ENCODE peak calls at places on chromosome 1, in five cellular contexts. One of them, this sample, is unnamed.
A peak's percentile ranks its signal among the peaks of the same experiment; 100 is the strongest.

GRCh38 chr1:8902765-8903164 is 24.3 kb upstream of the ENO1 start:
- DNase-seq in CD8-positive, alpha-beta T cell: no peak
- DNase-seq in heart left ventricle: no peak
- DNase-seq in coronary artery: no peak
- DNase-seq in tibial nerve: no peak
- DNase-seq in this sample: no peak

GRCh38 chr1:192702212-192702993 is 66.5 kb downstream of the RGS13 start:
- DNase-seq in heart left ventricle: no peak
- DNase-seq in CD8-positive, alpha-beta T cell: no peak
- DNase-seq in tibial nerve: no peak
- DNase-seq in coronary artery: no peak
- DNase-seq in this sample: no peak

GRCh38 chr1:83741751-83742150 is 257.2 kb downstream of the TTLL7 start:
- DNase-seq in heart left ventricle: no peak
- DNase-seq in coronary artery: no peak
- DNase-seq in CD8-positive, alpha-beta T cell: no peak
- DNase-seq in tibial nerve: no peak
- DNase-seq in this sample: no peak

GRCh38 chr1:204959374-204959773 is 83.6 kb upstream of the CNTN2 start:
- DNase-seq in heart left ventricle: peak; percentile 57
- DNase-seq in CD8-positive, alpha-beta T cell: no peak
- DNase-seq in coronary artery: no peak
- DNase-seq in tibial nerve: no peak
- DNase-seq in this sample: peak; percentile 70

GRCh38 chr1:55213885-55214213 is 1.3 kb downstream of the USP24 start:
- DNase-seq in heart left ventricle: no peak
- DNase-seq in CD8-positive, alpha-beta T cell: no peak
- DNase-seq in coronary artery: no peak
- DNase-seq in tibial nerve: no peak
- DNase-seq in this sample: no peak

GRCh38 chr1:91830242-91831131 is 55.5 kb downstream of the TGFBR3 start:
- DNase-seq in coronary artery: peak; percentile 85
- DNase-seq in CD8-positive, alpha-beta T cell: no peak
- DNase-seq in tibial nerve: peak; percentile 61
- DNase-seq in heart left ventricle: peak; percentile 81
- DNase-seq in this sample: peak; percentile 80

GRCh38 chr1:183942933-183943693 is 94.4 kb downstream of the COLGALT2 start:
- DNase-seq in CD8-positive, alpha-beta T cell: no peak
- DNase-seq in coronary artery: no peak
- DNase-seq in tibial nerve: no peak
- DNase-seq in heart left ventricle: no peak
- DNase-seq in this sample: no peak

GRCh38 chr1:213120386-213120785 is 69.3 kb downstream of the RPS6KC1 start:
- DNase-seq in coronary artery: no peak
- DNase-seq in CD8-positive, alpha-beta T cell: no peak
- DNase-seq in heart left ventricle: no peak
- DNase-seq in tibial nerve: no peak
- DNase-seq in this sample: no peak

GRCh38 chr1:119007672-119008482 is 19.7 kb upstream of the TBX15 start:
- DNase-seq in CD8-positive, alpha-beta T cell: no peak
- DNase-seq in heart left ventricle: no peak
- DNase-seq in tibial nerve: no peak
- DNase-seq in coronary artery: no peak
- DNase-seq in this sample: no peak

GRCh38 chr1:148353461-148354283 is 129.4 kb downstream of the PPIAL4G start:
- DNase-seq in heart left ventricle: no peak
- DNase-seq in coronary artery: no peak
- DNase-seq in tibial nerve: no peak
- DNase-seq in CD8-positive, alpha-beta T cell: no peak
- DNase-seq in this sample: no peak

GRCh38 chr1:6466023-6466422 is at the start of gene TNFRSF25:
- DNase-seq in CD8-positive, alpha-beta T cell: peak; percentile 42
- DNase-seq in heart left ventricle: no peak
- DNase-seq in tibial nerve: no peak
- DNase-seq in coronary artery: no peak
- DNase-seq in this sample: no peak

GRCh38 chr1:1989102-1989542 is 14.5 kb downstream of the CFAP74 start:
- DNase-seq in CD8-positive, alpha-beta T cell: no peak
- DNase-seq in heart left ventricle: peak; percentile 48
- DNase-seq in tibial nerve: no peak
- DNase-seq in coronary artery: no peak
- DNase-seq in this sample: peak; percentile 45

GRCh38 chr1:175520186-175520585 is 223.2 kb downstream of the TNR start:
- DNase-seq in coronary artery: no peak
- DNase-seq in CD8-positive, alpha-beta T cell: no peak
- DNase-seq in tibial nerve: peak; percentile 9
- DNase-seq in heart left ventricle: no peak
- DNase-seq in this sample: peak; percentile 15

GRCh38 chr1:96370752-96371151 is 350.8 kb upstream of the PTBP2 start:
- DNase-seq in heart left ventricle: no peak
- DNase-seq in coronary artery: no peak
- DNase-seq in CD8-positive, alpha-beta T cell: no peak
- DNase-seq in tibial nerve: no peak
- DNase-seq in this sample: no peak

GRCh38 chr1:147287133-147287865 is 44.8 kb downstream of the CHD1L start:
- DNase-seq in heart left ventricle: no peak
- DNase-seq in CD8-positive, alpha-beta T cell: no peak
- DNase-seq in tibial nerve: no peak
- DNase-seq in coronary artery: no peak
- DNase-seq in this sample: no peak

GRCh38 chr1:178644308-178645120 is 80.5 kb upstream of the RALGPS2 start:
- DNase-seq in tibial nerve: no peak
- DNase-seq in coronary artery: no peak
- DNase-seq in CD8-positive, alpha-beta T cell: no peak
- DNase-seq in heart left ventricle: peak; percentile 26
- DNase-seq in this sample: peak; percentile 29

GRCh38 chr1:205301220-205301821 is 20.2 kb downstream of the NUAK2 start:
- DNase-seq in tibial nerve: no peak
- DNase-seq in heart left ventricle: no peak
- DNase-seq in CD8-positive, alpha-beta T cell: no peak
- DNase-seq in coronary artery: no peak
- DNase-seq in this sample: no peak

GRCh38 chr1:161736332-161736969 is 13.1 kb upstream of the DUSP12 start:
- DNase-seq in coronary artery: no peak
- DNase-seq in tibial nerve: no peak
- DNase-seq in heart left ventricle: no peak
- DNase-seq in CD8-positive, alpha-beta T cell: no peak
- DNase-seq in this sample: no peak

GRCh38 chr1:214044438-214045214 is 56.9 kb downstream of the PROX1 start:
- DNase-seq in CD8-positive, alpha-beta T cell: no peak
- DNase-seq in heart left ventricle: no peak
- DNase-seq in coronary artery: no peak
- DNase-seq in tibial nerve: no peak
- DNase-seq in this sample: no peak

GRCh38 chr1:210447456-210448057 is 118.9 kb downstream of the HHAT start:
- DNase-seq in heart left ventricle: no peak
- DNase-seq in coronary artery: no peak
- DNase-seq in CD8-positive, alpha-beta T cell: no peak
- DNase-seq in tibial nerve: no peak
- DNase-seq in this sample: no peak

GRCh38 chr1:78011050-78011449 is 6.3 kb downstream of the DNAJB4 start:
- DNase-seq in coronary artery: no peak
- DNase-seq in heart left ventricle: no peak
- DNase-seq in CD8-positive, alpha-beta T cell: no peak
- DNase-seq in tibial nerve: no peak
- DNase-seq in this sample: no peak

GRCh38 chr1:20788489-20788795 is 1.3 kb upstream of the HP1BP3 start:
- DNase-seq in tibial nerve: no peak
- DNase-seq in CD8-positive, alpha-beta T cell: no peak
- DNase-seq in heart left ventricle: no peak
- DNase-seq in coronary artery: no peak
- DNase-seq in this sample: no peak

GRCh38 chr1:94104127-94104684 is 16.7 kb downstream of the ABCA4 start:
- DNase-seq in coronary artery: no peak
- DNase-seq in CD8-positive, alpha-beta T cell: no peak
- DNase-seq in heart left ventricle: no peak
- DNase-seq in tibial nerve: no peak
- DNase-seq in this sample: no peak

GRCh38 chr1:168360151-168360550 is 79.5 kb downstream of the TBX19 start:
- DNase-seq in CD8-positive, alpha-beta T cell: peak; percentile 14
- DNase-seq in tibial nerve: no peak
- DNase-seq in coronary artery: no peak
- DNase-seq in heart left ventricle: no peak
- DNase-seq in this sample: no peak

GRCh38 chr1:115837386-115837761 is 3.6 kb downstream of the NHLH2 start:
- DNase-seq in coronary artery: no peak
- DNase-seq in heart left ventricle: no peak
- DNase-seq in CD8-positive, alpha-beta T cell: no peak
- DNase-seq in tibial nerve: no peak
- DNase-seq in this sample: no peak

GRCh38 chr1:203090667-203091320 is 5.0 kb upstream of the MYOG start:
- DNase-seq in coronary artery: no peak
- DNase-seq in tibial nerve: no peak
- DNase-seq in heart left ventricle: no peak
- DNase-seq in CD8-positive, alpha-beta T cell: no peak
- DNase-seq in this sample: no peak

GRCh38 chr1:232635778-232636356 is 5.9 kb upstream of the SIPA1L2 start:
- DNase-seq in coronary artery: no peak
- DNase-seq in tibial nerve: no peak
- DNase-seq in CD8-positive, alpha-beta T cell: no peak
- DNase-seq in heart left ventricle: no peak
- DNase-seq in this sample: no peak

GRCh38 chr1:197955486-197956394 is 38.6 kb downstream of the LHX9 start:
- DNase-seq in heart left ventricle: no peak
- DNase-seq in coronary artery: no peak
- DNase-seq in CD8-positive, alpha-beta T cell: no peak
- DNase-seq in tibial nerve: no peak
- DNase-seq in this sample: no peak

GRCh38 chr1:186629341-186629740 is 50.9 kb downstream of the PTGS2 start:
- DNase-seq in coronary artery: no peak
- DNase-seq in tibial nerve: no peak
- DNase-seq in CD8-positive, alpha-beta T cell: no peak
- DNase-seq in heart left ventricle: no peak
- DNase-seq in this sample: no peak

GRCh38 chr1:5286244-5286643 is 631.8 kb downstream of the AJAP1 start:
- DNase-seq in tibial nerve: no peak
- DNase-seq in heart left ventricle: no peak
- DNase-seq in CD8-positive, alpha-beta T cell: peak; percentile 40
- DNase-seq in coronary artery: no peak
- DNase-seq in this sample: no peak

GRCh38 chr1:55257958-55258357 is 42.8 kb upstream of the USP24 start:
- DNase-seq in heart left ventricle: no peak
- DNase-seq in CD8-positive, alpha-beta T cell: peak; percentile 44
- DNase-seq in coronary artery: no peak
- DNase-seq in tibial nerve: no peak
- DNase-seq in this sample: no peak

GRCh38 chr1:7533006-7533405 is 238.1 kb upstream of the VAMP3 start:
- DNase-seq in tibial nerve: no peak
- DNase-seq in heart left ventricle: no peak
- DNase-seq in coronary artery: no peak
- DNase-seq in CD8-positive, alpha-beta T cell: no peak
- DNase-seq in this sample: no peak

GRCh38 chr1:230507671-230508407 is 81.7 kb upstream of the PGBD5 start:
- DNase-seq in coronary artery: no peak
- DNase-seq in heart left ventricle: no peak
- DNase-seq in tibial nerve: no peak
- DNase-seq in CD8-positive, alpha-beta T cell: no peak
- DNase-seq in this sample: peak; percentile 29

DNA sequence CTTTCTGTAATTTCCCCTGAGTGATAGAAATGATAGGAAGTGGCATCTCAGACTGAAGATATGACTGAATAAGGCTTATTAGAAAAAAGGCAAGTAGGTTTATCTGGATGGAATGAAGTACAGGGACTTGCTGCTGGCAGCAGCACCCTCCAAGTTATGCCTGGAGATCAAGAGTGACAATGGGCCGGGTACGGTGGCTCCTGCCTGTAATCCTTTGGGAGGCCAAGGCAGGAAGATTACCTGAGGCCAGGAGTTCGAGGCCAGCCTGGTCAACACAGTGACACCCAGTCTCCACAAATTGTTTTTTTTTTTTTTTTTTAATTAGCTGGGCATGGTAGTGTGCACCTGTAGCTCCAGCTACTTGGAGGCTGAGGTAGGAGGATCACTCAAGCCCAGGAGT is 87.8 kb downstream of the SCCPDH start:
- DNase-seq in heart left ventricle: no peak
- DNase-seq in tibial nerve: no peak
- DNase-seq in CD8-positive, alpha-beta T cell: no peak
- DNase-seq in coronary artery: no peak
- DNase-seq in this sample: no peak
- H3K27ac ChIP-seq in heart left ventricle: no peak overlapping the region
- H3K27ac ChIP-seq in tibial nerve: no peak overlapping the region
- H3K27ac ChIP-seq in CD8-positive, alpha-beta T cell: no peak overlapping the region
- H3K27ac ChIP-seq in coronary artery: no peak overlapping the region
- H3K27ac ChIP-seq in this sample: peak overlapping the region; percentile 75

DNA sequence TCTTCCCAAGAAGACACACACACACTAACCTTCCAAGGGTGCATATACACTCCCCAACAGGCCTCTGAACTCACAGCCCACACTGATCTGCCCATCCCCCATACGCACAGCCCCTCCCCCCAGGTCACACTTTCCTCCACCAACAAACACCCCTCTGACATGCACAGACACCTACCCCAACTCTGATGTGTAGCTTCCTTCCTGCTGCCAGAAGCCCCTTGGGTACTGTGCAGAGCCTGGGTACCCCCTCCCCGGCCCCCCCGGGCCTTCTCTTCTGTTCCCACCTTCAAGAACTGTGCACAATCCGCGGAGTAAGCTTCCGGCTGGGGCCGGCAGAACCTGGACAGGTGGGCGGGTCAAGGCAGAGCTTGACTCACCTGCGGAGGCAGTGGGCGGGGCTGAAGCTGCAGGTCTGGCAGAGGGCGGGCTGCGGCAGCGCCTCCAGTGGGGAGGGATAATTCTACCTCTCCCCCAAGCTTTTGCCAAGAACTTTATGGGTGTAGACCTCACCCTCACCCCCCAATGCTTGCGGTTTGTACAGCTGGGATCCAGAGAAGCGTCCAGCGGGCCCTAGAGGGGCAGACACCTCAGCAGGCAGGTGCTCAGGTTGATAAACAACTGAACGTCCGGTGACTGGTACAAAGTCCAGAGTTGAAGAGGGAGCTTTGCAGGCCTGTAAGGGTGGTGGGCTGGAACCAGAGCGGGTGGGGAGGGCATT is at the start of gene C1orf210:
- DNase-seq in tibial nerve: no peak
- DNase-seq in heart left ventricle: no peak
- DNase-seq in coronary artery: no peak
- DNase-seq in CD8-positive, alpha-beta T cell: no peak
- DNase-seq in this sample: no peak
- H3K4me3 ChIP-seq in tibial nerve: no peak within 1 kb of the TSS
- H3K4me3 ChIP-seq in heart left ventricle: no peak within 1 kb of the TSS
- H3K4me3 ChIP-seq in coronary artery: no peak within 1 kb of the TSS
- H3K4me3 ChIP-seq in CD8-positive, alpha-beta T cell: no peak within 1 kb of the TSS
- H3K4me3 ChIP-seq in this sample: no peak within 1 kb of the TSS

GRCh38 chr1:27100797-27101491 is 54.0 kb downstream of the SLC9A1 start:
- DNase-seq in CD8-positive, alpha-beta T cell: no peak
- DNase-seq in coronary artery: no peak
- DNase-seq in tibial nerve: no peak
- DNase-seq in heart left ventricle: no peak
- DNase-seq in this sample: no peak
- H3K27ac ChIP-seq in CD8-positive, alpha-beta T cell: no peak overlapping the region
- H3K27ac ChIP-seq in coronary artery: peak overlapping the region; percentile 98
- H3K27ac ChIP-seq in tibial nerve: peak overlapping the region; percentile 84
- H3K27ac ChIP-seq in heart left ventricle: peak overlapping the region; percentile 83
- H3K27ac ChIP-seq in this sample: peak overlapping the region; percentile 95

GRCh38 chr1:31182352-31182751 is 57.3 kb downstream of the NKAIN1 start:
- DNase-seq in coronary artery: peak; percentile 86
- DNase-seq in CD8-positive, alpha-beta T cell: peak; percentile 38
- DNase-seq in tibial nerve: peak; percentile 77
- DNase-seq in heart left ventricle: peak; percentile 79
- DNase-seq in this sample: peak; percentile 82
- H3K4me3 ChIP-seq in coronary artery: peak overlapping the region; percentile 49
- H3K4me3 ChIP-seq in CD8-positive, alpha-beta T cell: no peak overlapping the region
- H3K4me3 ChIP-seq in tibial nerve: peak overlapping the region; percentile 38
- H3K4me3 ChIP-seq in heart left ventricle: peak overlapping the region; percentile 18
- H3K4me3 ChIP-seq in this sample: peak overlapping the region; percentile 51

GRCh38 chr1:44010935-44011610 is 19.7 kb downstream of the CCDC24 start:
- DNase-seq in heart left ventricle: no peak
- DNase-seq in tibial nerve: no peak
- DNase-seq in coronary artery: no peak
- DNase-seq in CD8-positive, alpha-beta T cell: no peak
- DNase-seq in this sample: no peak
- H3K27ac ChIP-seq in heart left ventricle: no peak overlapping the region
- H3K27ac ChIP-seq in tibial nerve: peak overlapping the region; percentile 76
- H3K27ac ChIP-seq in coronary artery: no peak overlapping the region
- H3K27ac ChIP-seq in CD8-positive, alpha-beta T cell: no peak overlapping the region
- H3K27ac ChIP-seq in this sample: no peak overlapping the region

This sample was measured in left ventricle myocardium inferior.